ENCODE peak calls at places on chromosomes 3 and 15, in six cellular contexts. One of them, this sample, is unnamed.

GRCh38 chr15:66997212-66997611 is 68.2 kb upstream of the SMAD3 start:
- DNase-seq in mammary epithelial cell: peak; percentile 85
- DNase-seq in astrocyte: peak; percentile 89
- DNase-seq in PC-9: peak; percentile 19
- DNase-seq in mesenchymal stem cell: no peak
- DNase-seq in Karpas-422: no peak
- DNase-seq in this sample: peak; percentile 53

GRCh38 chr3:124676236-124676635 is 54.0 kb upstream of the UMPS start:
- DNase-seq in Karpas-422: no peak
- DNase-seq in astrocyte: peak; percentile 87
- DNase-seq in mammary epithelial cell: no peak
- DNase-seq in PC-9: no peak
- DNase-seq in mesenchymal stem cell: no peak
- DNase-seq in this sample: no peak

GRCh38 chr3:179884136-179884535 is 152.6 kb downstream of the PEX5L start:
- DNase-seq in Karpas-422: no peak
- DNase-seq in mammary epithelial cell: no peak
- DNase-seq in PC-9: no peak
- DNase-seq in mesenchymal stem cell: no peak
- DNase-seq in astrocyte: no peak
- DNase-seq in this sample: no peak

GRCh38 chr3:81005992-81006391 is 755.5 kb downstream of the GBE1 start:
- DNase-seq in astrocyte: no peak
- DNase-seq in PC-9: no peak
- DNase-seq in mesenchymal stem cell: no peak
- DNase-seq in mammary epithelial cell: no peak
- DNase-seq in Karpas-422: peak; percentile 45
- DNase-seq in this sample: no peak

GRCh38 chr3:187207624-187208023 is 10.3 kb downstream of the RTP1 start:
- DNase-seq in mammary epithelial cell: no peak
- DNase-seq in astrocyte: peak; percentile 29
- DNase-seq in mesenchymal stem cell: no peak
- DNase-seq in PC-9: no peak
- DNase-seq in Karpas-422: no peak
- DNase-seq in this sample: no peak

GRCh38 chr3:154060606-154061380 is 60.4 kb upstream of the ARHGEF26 start:
- DNase-seq in mesenchymal stem cell: peak; percentile 79
- DNase-seq in astrocyte: peak; percentile 78
- DNase-seq in mammary epithelial cell: peak; percentile 73
- DNase-seq in Karpas-422: no peak
- DNase-seq in PC-9: no peak
- DNase-seq in this sample: no peak

GRCh38 chr3:130529816-130530215 is 12.8 kb downstream of the COL6A6 start:
- DNase-seq in mesenchymal stem cell: no peak
- DNase-seq in Karpas-422: peak; percentile 45
- DNase-seq in mammary epithelial cell: no peak
- DNase-seq in astrocyte: no peak
- DNase-seq in PC-9: no peak
- DNase-seq in this sample: no peak

GRCh38 chr3:99678023-99678422 is 39.6 kb downstream of the COL8A1 start:
- DNase-seq in mesenchymal stem cell: peak; percentile 82
- DNase-seq in Karpas-422: no peak
- DNase-seq in PC-9: no peak
- DNase-seq in mammary epithelial cell: peak; percentile 87
- DNase-seq in astrocyte: peak; percentile 96
- DNase-seq in this sample: no peak

GRCh38 chr3:69121950-69122349 is 445 bp downstream of the LMOD3 start:
- DNase-seq in PC-9: no peak
- DNase-seq in mammary epithelial cell: no peak
- DNase-seq in Karpas-422: no peak
- DNase-seq in mesenchymal stem cell: peak; percentile 45
- DNase-seq in astrocyte: no peak
- DNase-seq in this sample: no peak

GRCh38 chr3:133124511-133124910 is 86.3 kb downstream of the TMEM108 start:
- DNase-seq in mesenchymal stem cell: no peak
- DNase-seq in PC-9: no peak
- DNase-seq in astrocyte: peak; percentile 46
- DNase-seq in Karpas-422: no peak
- DNase-seq in mammary epithelial cell: no peak
- DNase-seq in this sample: no peak

GRCh38 chr15:42994546-42994945 is 74.0 kb upstream of the TTBK2 start:
- DNase-seq in astrocyte: peak; percentile 61
- DNase-seq in mesenchymal stem cell: peak; percentile 73
- DNase-seq in PC-9: no peak
- DNase-seq in mammary epithelial cell: peak; percentile 23
- DNase-seq in Karpas-422: no peak
- DNase-seq in this sample: no peak

GRCh38 chr15:65286704-65287514 is at the start of gene PARP16:
- DNase-seq in mammary epithelial cell: peak; percentile 83
- DNase-seq in mesenchymal stem cell: peak; percentile 77
- DNase-seq in astrocyte: peak; percentile 77
- DNase-seq in PC-9: peak; percentile 94
- DNase-seq in Karpas-422: peak; percentile 97
- DNase-seq in this sample: no peak

GRCh38 chr3:10453764-10454163 is 51.6 kb downstream of the ATP2B2 start:
- DNase-seq in mesenchymal stem cell: no peak
- DNase-seq in Karpas-422: no peak
- DNase-seq in mammary epithelial cell: no peak
- DNase-seq in PC-9: no peak
- DNase-seq in astrocyte: no peak
- DNase-seq in this sample: no peak

GRCh38 chr15:66045542-66045941 is 176.3 kb downstream of the RAB11A start:
- DNase-seq in mesenchymal stem cell: no peak
- DNase-seq in mammary epithelial cell: no peak
- DNase-seq in Karpas-422: no peak
- DNase-seq in astrocyte: no peak
- DNase-seq in PC-9: no peak
- DNase-seq in this sample: no peak

GRCh38 chr15:91948001-91948608 is 94.6 kb downstream of the SLCO3A1 start:
- DNase-seq in mammary epithelial cell: peak; percentile 95
- DNase-seq in PC-9: peak; percentile 69
- DNase-seq in mesenchymal stem cell: peak; percentile 37
- DNase-seq in Karpas-422: no peak
- DNase-seq in astrocyte: peak; percentile 70
- DNase-seq in this sample: peak; percentile 84

GRCh38 chr15:90860942-90861675 is 7.3 kb upstream of the FURIN start:
- DNase-seq in astrocyte: peak; percentile 74
- DNase-seq in PC-9: no peak
- DNase-seq in Karpas-422: no peak
- DNase-seq in mammary epithelial cell: no peak
- DNase-seq in mesenchymal stem cell: peak; percentile 62
- DNase-seq in this sample: no peak

GRCh38 chr15:95799286-95800187 is 531.0 kb upstream of the NR2F2 start:
- DNase-seq in Karpas-422: no peak
- DNase-seq in astrocyte: peak; percentile 93
- DNase-seq in mesenchymal stem cell: peak; percentile 89
- DNase-seq in PC-9: peak; percentile 19
- DNase-seq in mammary epithelial cell: peak; percentile 87
- DNase-seq in this sample: peak; percentile 5

GRCh38 chr15:29283371-29283770 is 13.7 kb upstream of the NSMCE3 start:
- DNase-seq in Karpas-422: no peak
- DNase-seq in mammary epithelial cell: no peak
- DNase-seq in PC-9: no peak
- DNase-seq in mesenchymal stem cell: no peak
- DNase-seq in astrocyte: no peak
- DNase-seq in this sample: no peak

GRCh38 chr15:29275855-29276254 is 6.2 kb upstream of the NSMCE3 start:
- DNase-seq in PC-9: no peak
- DNase-seq in mammary epithelial cell: no peak
- DNase-seq in Karpas-422: no peak
- DNase-seq in astrocyte: no peak
- DNase-seq in mesenchymal stem cell: no peak
- DNase-seq in this sample: no peak

GRCh38 chr15:29276366-29276765 is 6.7 kb upstream of the NSMCE3 start:
- DNase-seq in Karpas-422: no peak
- DNase-seq in PC-9: no peak
- DNase-seq in mammary epithelial cell: no peak
- DNase-seq in astrocyte: no peak
- DNase-seq in mesenchymal stem cell: no peak
- DNase-seq in this sample: no peak

DNA sequence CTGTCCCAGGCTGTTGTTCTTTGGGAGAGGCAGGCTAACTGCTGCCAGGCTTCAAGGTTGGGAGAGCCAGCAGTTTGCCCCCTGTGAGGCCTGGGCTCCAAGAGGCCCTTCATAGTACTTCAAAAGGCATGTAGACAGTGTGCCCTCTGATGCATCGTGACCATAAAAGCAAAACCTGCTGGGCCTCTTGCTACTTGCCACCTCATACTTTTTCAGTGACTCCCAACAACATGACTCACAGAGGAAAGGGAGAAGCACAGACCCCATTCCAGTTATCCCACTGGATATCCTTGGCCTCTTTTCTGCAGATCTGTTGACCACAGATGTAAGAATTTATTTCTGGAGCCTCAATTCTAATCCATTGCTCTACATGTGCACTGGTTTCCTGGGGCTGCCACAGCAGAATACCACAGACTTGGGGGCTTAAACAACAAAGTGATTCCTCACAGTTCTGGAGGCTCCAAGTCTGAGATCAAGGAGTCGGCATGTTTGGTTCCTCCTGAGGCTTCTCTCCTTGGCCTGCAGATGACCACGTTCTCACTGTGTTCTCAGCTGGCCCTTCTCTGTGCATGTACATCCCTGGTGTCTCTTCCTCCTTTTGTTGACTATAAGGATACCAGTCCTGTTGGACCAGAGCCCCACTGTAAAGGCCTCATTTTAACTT is 8.9 kb upstream of the NSMCE3 start:
- DNase-seq in PC-9: no peak
- DNase-seq in Karpas-422: no peak
- DNase-seq in astrocyte: peak; percentile 91
- DNase-seq in mammary epithelial cell: peak; percentile 73
- DNase-seq in mesenchymal stem cell: peak; percentile 72
- DNase-seq in this sample: no peak
- H2AFZ ChIP-seq in PC-9: no peak overlapping the region
- H2AFZ ChIP-seq in Karpas-422: no peak overlapping the region
- H2AFZ ChIP-seq in astrocyte: peak overlapping the region; percentile 15
- H2AFZ ChIP-seq in mammary epithelial cell: no peak overlapping the region
- H2AFZ ChIP-seq in mesenchymal stem cell: no peak overlapping the region
- H2AFZ ChIP-seq in this sample: peak overlapping the region; percentile 71

GRCh38 chr3:138549578-138549977 is 44.5 kb downstream of the CEP70 start:
- DNase-seq in astrocyte: no peak
- DNase-seq in PC-9: no peak
- DNase-seq in mesenchymal stem cell: no peak
- DNase-seq in mammary epithelial cell: no peak
- DNase-seq in Karpas-422: no peak
- DNase-seq in this sample: no peak
- H3K9me3 ChIP-seq in astrocyte: no peaks in the 10 kb centered on the region
- H3K9me3 ChIP-seq in PC-9: peaks cover 13% of the 10 kb centered on the region
- H3K9me3 ChIP-seq in mesenchymal stem cell: peaks cover 51% of the 10 kb centered on the region
- H3K9me3 ChIP-seq in mammary epithelial cell: peaks cover 18% of the 10 kb centered on the region
- H3K9me3 ChIP-seq in Karpas-422: peaks cover 17% of the 10 kb centered on the region
- H3K9me3 ChIP-seq in this sample: no peaks in the 10 kb centered on the region

GRCh38 chr15:80776420-80777045 is 2.6 kb upstream of the CEMIP start:
- DNase-seq in mammary epithelial cell: peak; percentile 69
- DNase-seq in PC-9: peak; percentile 14
- DNase-seq in mesenchymal stem cell: peak; percentile 85
- DNase-seq in astrocyte: peak; percentile 54
- DNase-seq in Karpas-422: peak; percentile 77
- DNase-seq in this sample: no peak

GRCh38 chr15:80775340-80775739 is 3.8 kb upstream of the CEMIP start:
- DNase-seq in PC-9: no peak
- DNase-seq in astrocyte: no peak
- DNase-seq in mesenchymal stem cell: no peak
- DNase-seq in mammary epithelial cell: no peak
- DNase-seq in Karpas-422: no peak
- DNase-seq in this sample: no peak

GRCh38 chr15:80777836-80778620 is 1.1 kb upstream of the CEMIP start:
- DNase-seq in mammary epithelial cell: peak; percentile 59
- DNase-seq in astrocyte: no peak
- DNase-seq in mesenchymal stem cell: no peak
- DNase-seq in Karpas-422: no peak
- DNase-seq in PC-9: peak; percentile 33
- DNase-seq in this sample: no peak

GRCh38 chr15:80778621-80778963 is 578 bp upstream of the CEMIP start:
- DNase-seq in mesenchymal stem cell: no peak
- DNase-seq in astrocyte: no peak
- DNase-seq in Karpas-422: no peak
- DNase-seq in mammary epithelial cell: no peak
- DNase-seq in PC-9: no peak
- DNase-seq in this sample: no peak

GRCh38 chr15:80777137-80777536 is 2.0 kb upstream of the CEMIP start:
- DNase-seq in mesenchymal stem cell: peak; percentile 62
- DNase-seq in astrocyte: peak; percentile 76
- DNase-seq in Karpas-422: no peak
- DNase-seq in PC-9: peak; percentile 64
- DNase-seq in mammary epithelial cell: peak; percentile 92
- DNase-seq in this sample: no peak
- H3K4me3 ChIP-seq in mesenchymal stem cell: no peak overlapping the region
- H3K4me3 ChIP-seq in astrocyte: no peak overlapping the region
- H3K4me3 ChIP-seq in Karpas-422: no peak overlapping the region
- H3K4me3 ChIP-seq in PC-9: no peak overlapping the region
- H3K4me3 ChIP-seq in mammary epithelial cell: no peak overlapping the region
- H3K4me3 ChIP-seq in this sample: no peak overlapping the region

GRCh38 chr3:111253733-111254132 is 182.1 kb downstream of the NECTIN3 start:
- DNase-seq in PC-9: no peak
- DNase-seq in astrocyte: no peak
- DNase-seq in Karpas-422: no peak
- DNase-seq in mesenchymal stem cell: no peak
- DNase-seq in mammary epithelial cell: no peak
- DNase-seq in this sample: no peak

GRCh38 chr3:111246967-111247760 is 175.5 kb downstream of the NECTIN3 start:
- DNase-seq in astrocyte: peak; percentile 83
- DNase-seq in mammary epithelial cell: peak; percentile 84
- DNase-seq in mesenchymal stem cell: peak; percentile 70
- DNase-seq in Karpas-422: no peak
- DNase-seq in PC-9: peak; percentile 64
- DNase-seq in this sample: no peak

GRCh38 chr3:111248406-111248805 is 176.8 kb downstream of the NECTIN3 start:
- DNase-seq in Karpas-422: no peak
- DNase-seq in astrocyte: no peak
- DNase-seq in mammary epithelial cell: no peak
- DNase-seq in mesenchymal stem cell: no peak
- DNase-seq in PC-9: no peak
- DNase-seq in this sample: no peak

GRCh38 chr3:111249421-111249820 is 177.8 kb downstream of the NECTIN3 start:
- DNase-seq in Karpas-422: no peak
- DNase-seq in astrocyte: no peak
- DNase-seq in mesenchymal stem cell: no peak
- DNase-seq in mammary epithelial cell: no peak
- DNase-seq in PC-9: no peak
- DNase-seq in this sample: no peak

GRCh38 chr3:111252795-111253194 is 181.2 kb downstream of the NECTIN3 start:
- DNase-seq in astrocyte: peak; percentile 24
- DNase-seq in mammary epithelial cell: no peak
- DNase-seq in mesenchymal stem cell: peak; percentile 41
- DNase-seq in PC-9: no peak
- DNase-seq in Karpas-422: no peak
- DNase-seq in this sample: no peak
- H2AFZ ChIP-seq in astrocyte: no peak overlapping the region
- H2AFZ ChIP-seq in mammary epithelial cell: peak overlapping the region; percentile 48
- H2AFZ ChIP-seq in mesenchymal stem cell: no peak overlapping the region
- H2AFZ ChIP-seq in PC-9: no peak overlapping the region
- H2AFZ ChIP-seq in Karpas-422: no peak overlapping the region
- H2AFZ ChIP-seq in this sample: no peak overlapping the region

GRCh38 chr15:25089577-25089976 is 134.8 kb downstream of the SNRPN start:
- DNase-seq in PC-9: no peak
- DNase-seq in mesenchymal stem cell: no peak
- DNase-seq in Karpas-422: no peak
- DNase-seq in mammary epithelial cell: no peak
- DNase-seq in astrocyte: no peak
- DNase-seq in this sample: no peak
- H3K9me3 ChIP-seq in PC-9: no peaks in the 10 kb centered on the region
- H3K9me3 ChIP-seq in mesenchymal stem cell: peaks cover 97% of the 10 kb centered on the region
- H3K9me3 ChIP-seq in Karpas-422: peaks cover 11% of the 10 kb centered on the region
- H3K9me3 ChIP-seq in mammary epithelial cell: peaks cover 61% of the 10 kb centered on the region
- H3K9me3 ChIP-seq in astrocyte: peaks cover 32% of the 10 kb centered on the region
- H3K9me3 ChIP-seq in this sample: peaks cover 32% of the 10 kb centered on the region